ENCODE peak calls at places on chromosomes 2 and 18, in nine cellular contexts. P is activated CD4-positive, alpha-beta T cell treated with anti-CD3 and anti-CD28 coated beads, Interleukin-2, amount 50 U/mL, for 1 hour; J is mucosa of descending colon; I is T-cell; T is fibroblast of villous mesenchyme; O is adipocyte; C is RWPE1; E is stomach; M is NCI-H1105 treated with DMSO at 0.1 percent for 48 hours. V is an unnamed sample.

GRCh38 chr2:13652531-13653313 is 936.0 kb downstream of the TRIB2 start:
- DNase-seq in M (no peak), P (no peak), C (peak), T (no peak), E (no peak), J (no peak), O (peak), I (no peak), V (no peak)

GRCh38 chr2:161576421-161576820 is 47.8 kb upstream of the SLC4A10 start:
- DNase-seq in M (no peak), E (no peak), P (no peak), O (no peak), C (peak), I (no peak), T (peak), J (no peak), V (no peak)

GRCh38 chr18:3224223-3224622 is 4.5 kb upstream of the MYOM1 start:
- DNase-seq in J (no peak), P (no peak), E (no peak), O (no peak), I (no peak), T (no peak), M (no peak), C (no peak), V (no peak)

GRCh38 chr2:187057466-187057865 is 208.5 kb upstream of the ZSWIM2 start:
- DNase-seq in C (no peak), J (no peak), O (no peak), T (peak), E (no peak), M (no peak), I (no peak), P (no peak), V (no peak)

GRCh38 chr2:215796160-215796559 is 217.2 kb downstream of the MREG start:
- DNase-seq in P (no peak), M (peak), O (peak), J (no peak), E (peak), I (no peak), T (peak), C (no peak), V (no peak)

GRCh38 chr2:100976634-100977391 is 25.3 kb upstream of the RPL31 start:
- DNase-seq in M (no peak), E (no peak), O (no peak), P (no peak), T (peak), I (no peak), C (no peak), J (no peak), V (no peak)

GRCh38 chr2:30612371-30612770 is 165.3 kb downstream of the LCLAT1 start:
- DNase-seq in J (no peak), P (no peak), I (no peak), T (no peak), O (no peak), C (no peak), E (no peak), M (no peak), V (no peak)

GRCh38 chr2:46655551-46656436 is 176.4 kb downstream of the TMEM247 start:
- DNase-seq in E (no peak), T (peak), P (no peak), I (no peak), M (no peak), C (no peak), J (no peak), O (no peak), V (no peak)

V was measured in CD4-positive, alpha-beta memory T cell.